ENCODE peak calls at places on chromosomes 4 and X, in five cellular contexts. P, J, D, A and L are unnamed samples. For H3K4me1 and H3K36me3, the result is how much of the 10 kb centered on the place peaks cover.

GRCh38 chr4:61614256-61614655 is 414.1 kb downstream of the ADGRL3 start:
- DNase-seq in J (no peak), D (no peak), A (no peak), P (no peak), L (no peak)

GRCh38 chr4:138404801-138405200 is 162.7 kb upstream of the SLC7A11 start:
- DNase-seq in P (no peak), A (no peak), D (no peak), J (no peak), L (no peak)

GRCh38 chr4:74451214-74451661 is 6.3 kb downstream of the AREG start:
- DNase-seq in P (no peak), D (no peak), A (no peak), J (no peak), L (no peak)

GRCh38 chrX:4550018-4550417 is 836.6 kb upstream of the PRKX start:
- DNase-seq in A (no peak), D (no peak), J (no peak), P (no peak), L (no peak)

GRCh38 chr4:127622621-127622922 is 10.2 kb upstream of the INTU start:
- DNase-seq in J (no peak), A (no peak), P (no peak), D (no peak), L (no peak)

GRCh38 chrX:96985046-96985445 is 101.3 kb downstream of the RPA4 start:
- DNase-seq in D (no peak), J (no peak), P (no peak), A (no peak), L (no peak)

GRCh38 chr4:138595731-138596465 is 353.7 kb upstream of the SLC7A11 start:
- DNase-seq in J (peak), P (no peak), D (no peak), A (no peak), L (no peak)

GRCh38 chr4:74874785-74875367 is 58.0 kb upstream of the PARM1 start:
- DNase-seq in D (peak), P (no peak), A (peak), J (peak), L (no peak)

GRCh38 chrX:107686792-107687191 is 58.5 kb downstream of the PRPS1 start:
- DNase-seq in D (no peak), A (no peak), J (no peak), P (no peak), L (no peak)

GRCh38 chrX:73068467-73069364 is 10.6 kb downstream of the PABPC1L2A start:
- DNase-seq in D (no peak), P (no peak), J (no peak), A (no peak), L (no peak)

GRCh38 chr4:76250962-76251361 is 559 bp upstream of the FAM47E start:
- DNase-seq in D (no peak), J (no peak), P (no peak), A (no peak), L (no peak)

GRCh38 chr4:124486423-124486822 is 226.1 kb downstream of the ANKRD50 start:
- DNase-seq in A (no peak), P (no peak), J (no peak), D (no peak), L (no peak)

GRCh38 chrX:39613997-39614679 is 483.6 kb downstream of the BCOR start:
- DNase-seq in P (no peak), A (no peak), J (no peak), D (peak), L (no peak)

GRCh38 chr4:184473515-184474260 is 662 bp downstream of the IRF2 start:
- DNase-seq in P (peak), D (no peak), J (no peak), A (no peak), L (peak)

GRCh38 chr4:88062843-88063242 is 55.4 kb downstream of the PKD2 start:
- DNase-seq in A (no peak), D (no peak), J (no peak), P (no peak), L (no peak)

GRCh38 chr4:142707397-142707796 is 138.7 kb downstream of the INPP4B start:
- DNase-seq in D (no peak), P (no peak), A (no peak), J (no peak), L (no peak)

GRCh38 chr4:122577808-122578781 is 42.8 kb downstream of the IL21 start:
- DNase-seq in A (peak), J (no peak), P (no peak), D (no peak), L (no peak)

GRCh38 chrX:53262918-53263394 is 18.4 kb downstream of the IQSEC2 start:
- DNase-seq in A (no peak), P (no peak), D (no peak), J (no peak), L (no peak)

GRCh38 chr4:2408976-2409375 is 9.5 kb downstream of the ZFYVE28 start:
- DNase-seq in A (no peak), P (no peak), D (no peak), J (no peak), L (no peak)

GRCh38 chr4:749771-750666 is 44.4 kb downstream of the PCGF3 start:
- DNase-seq in P (peak), A (peak), D (no peak), J (peak), L (peak)

GRCh38 chrX:71606536-71607216 is 11.6 kb downstream of the CXCR3 start:
- DNase-seq in A (no peak), J (no peak), P (no peak), D (no peak), L (no peak)

GRCh38 chr4:10101559-10102192 is 14.9 kb downstream of the WDR1 start:
- DNase-seq in J (no peak), P (peak), A (no peak), D (no peak), L (no peak)

GRCh38 chrX:68942797-68943196 is 114.0 kb downstream of the EFNB1 start:
- DNase-seq in A (no peak), D (no peak), J (no peak), P (no peak), L (no peak)

GRCh38 chr4:15488136-15488535 is 18.5 kb downstream of the CC2D2A start:
- DNase-seq in J (no peak), D (no peak), P (no peak), A (no peak), L (no peak)

GRCh38 chrX:9231491-9231890 is 197.6 kb upstream of the FAM9B start:
- DNase-seq in P (no peak), D (no peak), A (no peak), J (no peak), L (no peak)

GRCh38 chr4:96092151-96092705 is 252.3 kb downstream of the PDHA2 start:
- DNase-seq in P (no peak), J (no peak), D (no peak), A (no peak), L (no peak)

GRCh38 chr4:38531126-38531737 is 132.8 kb upstream of the KLF3 start:
- DNase-seq in D (no peak), P (no peak), A (no peak), J (no peak), L (no peak)

GRCh38 chr4:183989471-183989870 is 84.4 kb downstream of the STOX2 start:
- DNase-seq in P (no peak), D (no peak), J (no peak), A (no peak), L (no peak)

GRCh38 chr4:139223682-139224317 is 46.8 kb upstream of the ELF2 start:
- DNase-seq in P (no peak), D (no peak), J (peak), A (peak), L (peak)

GRCh38 chr4:158664806-158665205 is 6.9 kb downstream of the C4orf46 start:
- DNase-seq in A (no peak), P (peak), D (no peak), J (no peak), L (no peak)

GRCh38 chr4:181823183-181823582 is 420.0 kb upstream of the TENM3 start:
- DNase-seq in D (no peak), J (no peak), P (no peak), A (no peak), L (no peak)

GRCh38 chr4:162683659-162684370 is 482.9 kb downstream of the NAF1 start:
- DNase-seq in P (no peak), A (no peak), J (no peak), D (no peak), L (no peak)

GRCh38 chrX:122866527-122866926 is 317.6 kb upstream of the GRIA3 start:
- DNase-seq in P (no peak), A (no peak), D (no peak), J (no peak), L (no peak)

GRCh38 chrX:21004835-21005234 is 369.4 kb upstream of the CNKSR2 start:
- DNase-seq in A (no peak), J (no peak), D (no peak), P (no peak), L (no peak)

GRCh38 chr4:89316931-89317366 is 9.3 kb upstream of the GPRIN3 start:
- DNase-seq in J (no peak), A (no peak), P (no peak), D (no peak), L (no peak)

GRCh38 chrX:52426810-52427209 is 58.0 kb downstream of the XAGE2 start:
- DNase-seq in P (no peak), A (no peak), J (no peak), D (no peak), L (no peak)

GRCh38 chrX:155035688-155036087 is 9.0 kb downstream of the FUNDC2 start:
- DNase-seq in J (no peak), A (no peak), D (no peak), P (no peak), L (no peak)

GRCh38 chrX:21800344-21800770 is 39.1 kb upstream of the MBTPS2 start:
- DNase-seq in A (no peak), J (no peak), D (no peak), P (no peak), L (no peak)

GRCh38 chrX:48472851-48473717 is 2.9 kb upstream of the FTSJ1 start:
- DNase-seq in D (no peak), P (no peak), J (no peak), A (no peak), L (no peak)

GRCh38 chr4:99640676-99641075 is 17.0 kb downstream of the C4orf54 start:
- DNase-seq in J (no peak), D (no peak), P (no peak), A (no peak), L (no peak)
- H3K4me1 ChIP-seq in J (under half), D (under half), P (under half), A (under half), L (half or more)

GRCh38 chrX:1531106-1531890 is 5.7 kb downstream of the P2RY8 start:
- DNase-seq in P (no peak), A (no peak), D (no peak), J (no peak), L (no peak)
- H3K36me3 ChIP-seq in P (under half), A (under half), D (under half), J (under half), L (under half)

GRCh38 chr4:42151568-42152506 is 618 bp downstream of the BEND4 start:
- DNase-seq in D (no peak), J (no peak), P (peak), A (no peak), L (no peak)

GRCh38 chr4:42150653-42151567 is 1.5 kb downstream of the BEND4 start:
- DNase-seq in P (peak), D (no peak), A (no peak), J (no peak), L (no peak)

GRCh38 chr4:42152507-42153504 is at the start of gene BEND4:
- DNase-seq in J (no peak), D (no peak), A (no peak), P (no peak), L (no peak)

GRCh38 chr4:42148453-42148852 is 4.0 kb downstream of the BEND4 start:
- DNase-seq in D (no peak), A (no peak), P (no peak), J (no peak), L (no peak)

DNA sequence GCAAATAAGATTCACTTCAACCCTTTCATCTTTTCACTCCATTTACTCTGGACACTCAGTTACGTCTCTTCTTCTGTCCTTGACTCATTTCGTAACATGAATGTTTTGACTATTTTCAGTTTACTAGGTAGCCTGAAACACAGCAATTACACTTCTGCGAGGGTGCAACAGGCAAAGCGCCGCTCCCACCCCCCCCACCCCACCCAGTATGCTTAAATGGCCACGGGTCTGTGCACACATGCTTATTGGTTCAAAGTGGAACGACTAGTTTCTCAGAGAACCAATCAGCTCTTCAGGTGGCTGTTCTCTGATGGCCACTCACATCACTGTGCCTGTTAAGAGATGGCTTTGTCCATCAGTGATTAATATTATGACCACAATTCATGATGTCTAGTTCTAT is 3.5 kb downstream of the BEND4 start:
- DNase-seq in A (no peak), P (no peak), J (no peak), D (no peak), L (no peak)
- H3K4me3 ChIP-seq in A (no peak), P (no peak), J (no peak), D (no peak), L (no peak)

GRCh38 chr4:6123976-6124375 is 76.4 kb downstream of the JAKMIP1 start:
- DNase-seq in P (no peak), D (no peak), A (no peak), J (peak), L (no peak)

GRCh38 chr4:6123541-6123940 is 76.8 kb downstream of the JAKMIP1 start:
- DNase-seq in A (no peak), P (no peak), J (peak), D (no peak), L (no peak)

GRCh38 chr4:6122496-6122895 is 77.9 kb downstream of the JAKMIP1 start:
- DNase-seq in A (no peak), D (no peak), P (no peak), J (no peak), L (no peak)

GRCh38 chr4:6121941-6122340 is 78.4 kb downstream of the JAKMIP1 start:
- DNase-seq in D (no peak), J (peak), P (no peak), A (no peak), L (no peak)

DNA sequence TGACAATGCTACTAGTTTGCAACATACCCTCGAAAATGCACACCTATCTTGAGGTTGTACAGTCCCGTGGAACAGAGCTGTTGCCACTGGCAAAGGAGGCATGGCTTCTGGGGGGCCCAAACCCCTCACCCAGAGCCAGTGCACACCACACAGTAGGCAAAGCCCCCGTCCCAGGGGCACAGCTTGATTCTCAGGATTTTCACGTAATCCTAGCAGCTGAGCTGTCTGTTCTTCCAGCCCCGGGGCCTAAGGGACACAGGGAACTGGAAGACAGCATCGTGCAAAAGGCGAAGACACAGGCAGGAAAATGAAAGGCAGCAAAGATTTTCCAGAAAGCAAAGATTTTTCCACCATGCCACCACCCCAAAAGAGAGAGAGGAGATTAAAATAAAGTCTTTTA is 77.2 kb downstream of the JAKMIP1 start:
- DNase-seq in P (no peak), J (no peak), A (no peak), D (no peak), L (no peak)
- H3K4me1 ChIP-seq in P (under half), J (under half), A (under half), D (under half), L (under half)

GRCh38 chr4:118751634-118752293 is 66.6 kb downstream of the METTL14 start:
- DNase-seq in J (no peak), D (no peak), P (no peak), A (no peak), L (no peak)

GRCh38 chr4:118753096-118753495 is 67.9 kb downstream of the METTL14 start:
- DNase-seq in A (no peak), J (no peak), P (no peak), D (no peak), L (no peak)

GRCh38 chr4:118752551-118752950 is 67.4 kb downstream of the METTL14 start:
- DNase-seq in P (no peak), D (no peak), A (no peak), J (no peak), L (no peak)

GRCh38 chr4:118754890-118755289 is 69.7 kb downstream of the METTL14 start:
- DNase-seq in D (no peak), A (no peak), P (no peak), J (no peak), L (no peak)

GRCh38 chr4:118753685-118754084 is 68.5 kb downstream of the METTL14 start:
- DNase-seq in A (no peak), J (no peak), P (no peak), D (no peak), L (no peak)
- H3K36me3 ChIP-seq in A (under half), J (under half), P (half or more), D (under half), L (under half)

DNA sequence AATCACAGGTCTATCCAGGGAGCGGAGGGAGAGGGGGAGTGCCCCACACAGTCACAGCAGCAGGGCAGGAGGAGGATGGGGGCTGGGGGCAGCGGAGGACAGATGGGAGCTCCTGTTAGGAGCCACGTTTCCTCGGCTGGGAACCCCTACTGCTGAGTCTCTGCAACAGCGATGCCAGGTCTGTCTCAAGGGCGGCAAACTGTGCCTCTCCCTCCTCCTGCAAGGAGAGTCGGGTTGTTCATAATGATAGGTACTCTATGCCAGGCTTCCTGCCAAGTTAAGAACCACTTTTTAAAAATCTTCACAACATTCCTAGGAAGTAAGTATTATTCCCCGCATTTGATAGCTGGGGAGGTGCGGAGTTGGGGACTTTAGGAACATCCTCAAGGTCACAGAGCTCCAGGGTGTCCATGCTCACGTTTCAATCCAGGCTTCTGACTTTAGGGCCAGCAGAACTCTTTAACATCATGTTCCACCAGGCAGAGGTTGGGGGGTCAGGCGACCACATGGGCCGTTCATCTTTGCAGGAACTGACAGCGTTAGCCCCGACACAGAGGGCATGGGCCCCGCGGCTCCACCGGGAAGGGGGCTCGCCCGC is 98.3 kb upstream of the MAML3 start:
- DNase-seq in D (no peak), P (no peak), J (no peak), A (no peak), L (peak)
- H3K4me3 ChIP-seq in D (no peak), P (peak), J (peak), A (peak), L (peak)